ENCODE peak calls at places on chromosomes 5 and 9, in nine cellular contexts. M is Karpas-422; S is AG04450; R is CD4-positive, CD25-positive, alpha-beta regulatory T cell; H is heart left ventricle; J is mesenchymal stem cell; V is mesendoderm; F is BE2C; Y is aorta. I is an unnamed sample. For H3K27me3, the result is how much of the 10 kb centered on the place peaks cover.

GRCh38 chr9:129722913-129723312 is 29.9 kb downstream of the PTGES start:
- DNase-seq in M (no peak), S (no peak), R (no peak), H (no peak), J (no peak), V (no peak), F (no peak), Y (no peak), I (no peak)

GRCh38 chr9:95808001-95808400 is 67.5 kb upstream of the ERCC6L2 start:
- DNase-seq in M (no peak), S (no peak), R (no peak), H (no peak), J (peak), V (no peak), F (peak), Y (no peak), I (no peak)

GRCh38 chr9:76557674-76558073 is 98.7 kb downstream of the GCNT1 start:
- DNase-seq in M (no peak), S (no peak), R (no peak), H (no peak), J (no peak), V (no peak), F (no peak), Y (no peak), I (no peak)

GRCh38 chr5:141356133-141356532 is 1.3 kb downstream of the PCDHGA4 start:
- DNase-seq in M (no peak), S (no peak), R (no peak), H (no peak), J (no peak), V (no peak), F (no peak), Y (no peak), I (no peak)

GRCh38 chr5:108818613-108819272 is 71.0 kb downstream of the FER start:
- DNase-seq in M (no peak), S (peak), R (no peak), H (no peak), J (peak), V (no peak), F (no peak), Y (no peak), I (no peak)

GRCh38 chr9:6024035-6024554 is 8.7 kb upstream of the RANBP6 start:
- DNase-seq in M (peak), S (no peak), R (peak), H (no peak), J (peak), V (peak), F (peak), Y (no peak), I (no peak)

GRCh38 chr5:157265714-157266285 is at the start of gene CYFIP2:
- DNase-seq in M (peak), S (no peak), R (peak), H (peak), J (peak), V (peak), F (peak), Y (peak), I (peak)

GRCh38 chr5:139164020-139164419 is 34.1 kb downstream of the SIL1 start:
- DNase-seq in M (no peak), S (no peak), R (no peak), H (no peak), J (no peak), V (no peak), F (no peak), Y (no peak), I (no peak)

GRCh38 chr5:178371362-178372090 is 138.9 kb upstream of the PHYKPL start:
- DNase-seq in M (no peak), S (no peak), R (no peak), H (no peak), J (no peak), V (no peak), F (no peak), Y (peak), I (no peak)

GRCh38 chr5:176697267-176697928 is 50.1 kb downstream of the TSPAN17 start:
- DNase-seq in M (no peak), S (no peak), R (no peak), H (no peak), J (no peak), V (no peak), F (no peak), Y (no peak), I (no peak)

GRCh38 chr9:16701347-16701746 is 169.1 kb downstream of the BNC2 start:
- DNase-seq in M (no peak), S (no peak), R (no peak), H (no peak), J (no peak), V (no peak), F (no peak), Y (no peak), I (no peak)
- H3K27me3 ChIP-seq in M (under half), S (under half), R (under half), H (under half), J (under half), V (under half), F (under half), Y (under half), I (under half)

GRCh38 chr5:40939753-40940152 is 30.5 kb downstream of the C7 start:
- DNase-seq in M (no peak), S (no peak), R (no peak), H (no peak), J (no peak), V (no peak), F (no peak), Y (no peak), I (no peak)
- H3K4me3 ChIP-seq in M (no peak), S (no peak), R (no peak), H (no peak), J (no peak), V (no peak), F (no peak), Y (no peak), I (no peak)

GRCh38 chr9:136979769-136980587 is 2.7 kb downstream of the PTGDS start:
- DNase-seq in M (no peak), S (no peak), R (no peak), H (peak), J (no peak), V (peak), F (no peak), Y (no peak), I (no peak)

GRCh38 chr9:136982232-136983051 is at the start of gene LCNL1:
- DNase-seq in M (no peak), S (no peak), R (no peak), H (peak), J (no peak), V (no peak), F (no peak), Y (no peak), I (no peak)

GRCh38 chr9:136980669-136981478 is 1.9 kb upstream of the LCNL1 start:
- DNase-seq in M (no peak), S (no peak), R (no peak), H (peak), J (no peak), V (no peak), F (no peak), Y (no peak), I (no peak)

GRCh38 chr9:136983167-136983566 is 374 bp downstream of the LCNL1 start:
- DNase-seq in M (no peak), S (no peak), R (no peak), H (peak), J (no peak), V (no peak), F (no peak), Y (no peak), I (no peak)

DNA sequence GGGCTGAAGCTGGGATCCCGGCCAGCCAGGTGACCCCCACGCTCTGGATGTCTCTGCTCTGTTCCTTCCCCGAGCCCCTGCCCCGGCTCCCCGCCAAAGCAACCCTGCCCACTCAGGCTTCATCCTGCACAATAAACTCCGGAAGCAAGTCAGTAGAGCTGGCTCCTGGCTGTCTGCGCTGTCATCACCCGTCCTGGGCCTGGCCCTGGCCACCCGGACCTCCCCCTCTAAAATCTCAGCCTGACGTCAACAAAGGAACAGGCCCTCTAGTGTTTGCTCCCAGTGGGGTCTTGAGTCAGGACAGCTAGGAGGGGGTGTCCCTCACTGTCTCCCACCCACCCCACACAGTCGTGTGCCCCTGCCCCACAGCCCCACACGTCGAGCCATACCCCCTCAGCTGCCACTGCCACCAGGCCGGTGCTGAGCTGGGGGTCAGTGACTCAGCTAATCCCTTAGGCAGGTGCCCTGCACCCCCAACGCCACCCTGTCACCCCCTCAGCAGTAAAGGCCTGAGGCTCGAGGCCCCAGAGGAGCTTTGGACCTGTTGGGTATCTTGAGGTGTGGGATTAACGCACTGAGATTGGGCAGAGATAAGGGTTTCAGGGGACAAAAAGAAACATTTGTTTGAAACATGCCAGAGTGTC is 1.1 kb upstream of the LCNL1 start:
- DNase-seq in M (no peak), S (no peak), R (no peak), H (peak), J (no peak), V (no peak), F (peak), Y (no peak), I (no peak)
- H3K27me3 ChIP-seq in M (under half), S (under half), R (under half), H (under half), J (half or more), V (under half), F (under half), Y (under half), I (under half)

DNA sequence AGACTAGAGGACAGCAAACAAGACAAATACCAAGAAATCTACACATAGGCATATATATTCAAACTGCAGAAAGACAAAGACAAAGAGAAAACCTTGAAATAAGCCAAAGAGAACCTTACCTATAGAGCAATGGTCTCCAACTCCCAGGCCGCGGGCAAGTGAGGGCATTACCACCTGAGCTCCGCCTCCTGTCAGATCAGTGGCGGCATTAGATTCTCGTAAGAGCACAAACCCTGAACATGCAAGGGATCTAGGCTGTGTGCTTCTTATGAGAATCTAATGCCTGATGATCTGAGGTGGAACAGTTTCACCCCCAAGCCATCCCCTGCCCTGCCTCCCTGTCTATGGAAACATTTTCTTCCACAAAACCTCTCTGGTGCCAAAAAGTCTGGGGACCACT is 101.0 kb upstream of the MRPS30 start:
- DNase-seq in M (no peak), S (no peak), R (no peak), H (no peak), J (no peak), V (no peak), F (no peak), Y (no peak), I (no peak)
- H3K4me3 ChIP-seq in M (no peak), S (no peak), R (no peak), H (no peak), J (no peak), V (no peak), F (no peak), Y (no peak), I (no peak)

I was measured in adrenal gland.